ENCODE peak calls at places on chromosome 13, in four cellular contexts. One of them, this sample, is unnamed.

GRCh38 chr13:51243832-51244231 is 21.6 kb downstream of the FAM124A start:
- DNase-seq in sigmoid colon: no peak
- DNase-seq in HepG2: no peak
- DNase-seq in transverse colon: no peak
- DNase-seq in this sample: no peak

GRCh38 chr13:51821666-51822065 is 17.7 kb upstream of the DHRS12 start:
- DNase-seq in HepG2: no peak
- DNase-seq in transverse colon: no peak
- DNase-seq in sigmoid colon: peak; percentile 29
- DNase-seq in this sample: no peak

GRCh38 chr13:113059891-113060290 is 45.7 kb upstream of the F7 start:
- DNase-seq in HepG2: no peak
- DNase-seq in transverse colon: no peak
- DNase-seq in sigmoid colon: no peak
- DNase-seq in this sample: no peak

GRCh38 chr13:72489751-72490150 is 237.7 kb downstream of the MZT1 start:
- DNase-seq in HepG2: no peak
- DNase-seq in sigmoid colon: no peak
- DNase-seq in transverse colon: no peak
- DNase-seq in this sample: no peak

GRCh38 chr13:78194904-78195639 is 276.4 kb upstream of the EDNRB start:
- DNase-seq in HepG2: no peak
- DNase-seq in transverse colon: no peak
- DNase-seq in sigmoid colon: no peak
- DNase-seq in this sample: no peak

GRCh38 chr13:23771966-23772365 is 117.2 kb downstream of the MIPEP start:
- DNase-seq in transverse colon: no peak
- DNase-seq in sigmoid colon: no peak
- DNase-seq in HepG2: no peak
- DNase-seq in this sample: no peak

GRCh38 chr13:79528759-79529191 is 47.8 kb downstream of the NDFIP2 start:
- DNase-seq in HepG2: no peak
- DNase-seq in transverse colon: no peak
- DNase-seq in sigmoid colon: no peak
- DNase-seq in this sample: no peak

GRCh38 chr13:95185851-95186250 is 115.4 kb downstream of the ABCC4 start:
- DNase-seq in transverse colon: no peak
- DNase-seq in HepG2: no peak
- DNase-seq in sigmoid colon: no peak
- DNase-seq in this sample: no peak

GRCh38 chr13:34037636-34038325 is 219.8 kb downstream of the RFC3 start:
- DNase-seq in HepG2: no peak
- DNase-seq in sigmoid colon: no peak
- DNase-seq in transverse colon: no peak
- DNase-seq in this sample: no peak

GRCh38 chr13:50483416-50483815 is 360.1 kb downstream of the DLEU7 start:
- DNase-seq in sigmoid colon: no peak
- DNase-seq in transverse colon: no peak
- DNase-seq in HepG2: no peak
- DNase-seq in this sample: no peak

GRCh38 chr13:25180795-25181537 is 8.9 kb upstream of the AMER2 start:
- DNase-seq in transverse colon: no peak
- DNase-seq in HepG2: no peak
- DNase-seq in sigmoid colon: no peak
- DNase-seq in this sample: no peak

GRCh38 chr13:43785166-43785680 is 1.5 kb downstream of the ENOX1 start:
- DNase-seq in sigmoid colon: no peak
- DNase-seq in HepG2: no peak
- DNase-seq in transverse colon: no peak
- DNase-seq in this sample: no peak

GRCh38 chr13:42333613-42334328 is 61.8 kb downstream of the AKAP11 start:
- DNase-seq in HepG2: peak; percentile 16
- DNase-seq in sigmoid colon: no peak
- DNase-seq in transverse colon: no peak
- DNase-seq in this sample: no peak

GRCh38 chr13:100916943-100917342 is 242.3 kb upstream of the TMTC4 start:
- DNase-seq in sigmoid colon: no peak
- DNase-seq in transverse colon: no peak
- DNase-seq in HepG2: no peak
- DNase-seq in this sample: no peak

GRCh38 chr13:24511019-24511823 is 1.4 kb downstream of the PARP4 start:
- DNase-seq in transverse colon: peak; percentile 56
- DNase-seq in sigmoid colon: no peak
- DNase-seq in HepG2: peak; percentile 26
- DNase-seq in this sample: no peak

DNA sequence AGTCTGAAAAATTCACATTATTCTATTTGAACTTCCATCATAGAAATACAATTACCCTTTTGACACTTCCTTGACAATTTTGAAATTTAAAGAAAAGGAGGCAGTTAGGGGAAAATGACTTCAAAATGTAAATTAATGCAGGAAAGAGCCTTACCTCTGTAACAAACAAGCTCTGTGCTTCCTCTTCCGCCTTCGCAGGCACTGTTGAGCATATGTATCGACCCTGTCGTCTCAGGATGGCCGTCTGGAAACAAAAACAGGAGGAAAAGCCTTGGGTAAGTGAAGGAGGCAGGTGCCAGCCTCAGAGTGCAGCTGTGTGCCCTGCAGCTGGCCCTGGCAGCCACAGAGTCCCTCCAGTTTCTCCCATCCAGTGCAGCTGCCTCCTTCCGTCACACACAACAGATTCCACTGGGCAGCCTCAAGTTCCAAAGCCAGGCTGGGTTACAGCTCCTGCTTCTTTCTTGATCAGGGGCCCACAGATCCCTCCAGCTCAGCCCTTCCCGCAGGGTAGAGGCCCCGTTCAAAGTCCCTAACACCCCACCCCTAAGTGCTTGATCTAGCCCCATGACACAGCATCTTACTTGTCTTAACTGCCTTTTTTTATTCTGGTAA is 47.7 kb downstream of the DOCK9 start:
- DNase-seq in sigmoid colon: no peak
- DNase-seq in transverse colon: no peak
- DNase-seq in HepG2: no peak
- DNase-seq in this sample: no peak
- H3K4me3 ChIP-seq in sigmoid colon: no peak overlapping the region
- H3K4me3 ChIP-seq in transverse colon: no peak overlapping the region
- H3K4me3 ChIP-seq in HepG2: no peak overlapping the region
- H3K4me3 ChIP-seq in this sample: no peak overlapping the region

GRCh38 chr13:110306960-110307696 is at the start of the genes COL4A1 and COL4A2:
- DNase-seq in transverse colon: peak; percentile 61
- DNase-seq in HepG2: no peak
- DNase-seq in sigmoid colon: peak; percentile 95
- DNase-seq in this sample: peak; percentile 31
- TF ChIP-seq POLR2A in transverse colon: peak; percentile 69
- TF ChIP-seq POLR2A in HepG2: no peak
- TF ChIP-seq POLR2A in sigmoid colon: peak; percentile 77
- TF ChIP-seq POLR2A in this sample: peak; percentile 64

GRCh38 chr13:46553886-46554855 is 1.2 kb downstream of the LRCH1 start:
- DNase-seq in sigmoid colon: peak; percentile 86
- DNase-seq in transverse colon: peak; percentile 78
- DNase-seq in HepG2: peak; percentile 86
- DNase-seq in this sample: peak; percentile 68
- TF ChIP-seq POLR2AphosphoS5 in sigmoid colon: peak; percentile 70
- TF ChIP-seq POLR2AphosphoS5 in transverse colon: peak; percentile 58
- TF ChIP-seq POLR2AphosphoS5 in HepG2: peak; percentile 52
- TF ChIP-seq POLR2AphosphoS5 in this sample: peak; percentile 75

GRCh38 chr13:40758811-40759210 is 12.2 kb downstream of the MRPS31 start:
- DNase-seq in HepG2: no peak
- DNase-seq in transverse colon: no peak
- DNase-seq in sigmoid colon: no peak
- DNase-seq in this sample: no peak

GRCh38 chr13:40755082-40755755 is 15.8 kb downstream of the MRPS31 start:
- DNase-seq in HepG2: no peak
- DNase-seq in transverse colon: peak; percentile 42
- DNase-seq in sigmoid colon: no peak
- DNase-seq in this sample: no peak

GRCh38 chr13:40756042-40756441 is 14.9 kb downstream of the MRPS31 start:
- DNase-seq in transverse colon: no peak
- DNase-seq in HepG2: no peak
- DNase-seq in sigmoid colon: no peak
- DNase-seq in this sample: no peak
- H3K4me3 ChIP-seq in transverse colon: no peak overlapping the region
- H3K4me3 ChIP-seq in HepG2: no peak overlapping the region
- H3K4me3 ChIP-seq in sigmoid colon: no peak overlapping the region
- H3K4me3 ChIP-seq in this sample: no peak overlapping the region

GRCh38 chr13:99650410-99650809 is 149.1 kb downstream of the TM9SF2 start:
- DNase-seq in sigmoid colon: no peak
- DNase-seq in transverse colon: no peak
- DNase-seq in HepG2: no peak
- DNase-seq in this sample: no peak
- TF ChIP-seq POLR2A in sigmoid colon: no peak
- TF ChIP-seq POLR2A in transverse colon: no peak
- TF ChIP-seq POLR2A in HepG2: no peak
- TF ChIP-seq POLR2A in this sample: no peak

DNA sequence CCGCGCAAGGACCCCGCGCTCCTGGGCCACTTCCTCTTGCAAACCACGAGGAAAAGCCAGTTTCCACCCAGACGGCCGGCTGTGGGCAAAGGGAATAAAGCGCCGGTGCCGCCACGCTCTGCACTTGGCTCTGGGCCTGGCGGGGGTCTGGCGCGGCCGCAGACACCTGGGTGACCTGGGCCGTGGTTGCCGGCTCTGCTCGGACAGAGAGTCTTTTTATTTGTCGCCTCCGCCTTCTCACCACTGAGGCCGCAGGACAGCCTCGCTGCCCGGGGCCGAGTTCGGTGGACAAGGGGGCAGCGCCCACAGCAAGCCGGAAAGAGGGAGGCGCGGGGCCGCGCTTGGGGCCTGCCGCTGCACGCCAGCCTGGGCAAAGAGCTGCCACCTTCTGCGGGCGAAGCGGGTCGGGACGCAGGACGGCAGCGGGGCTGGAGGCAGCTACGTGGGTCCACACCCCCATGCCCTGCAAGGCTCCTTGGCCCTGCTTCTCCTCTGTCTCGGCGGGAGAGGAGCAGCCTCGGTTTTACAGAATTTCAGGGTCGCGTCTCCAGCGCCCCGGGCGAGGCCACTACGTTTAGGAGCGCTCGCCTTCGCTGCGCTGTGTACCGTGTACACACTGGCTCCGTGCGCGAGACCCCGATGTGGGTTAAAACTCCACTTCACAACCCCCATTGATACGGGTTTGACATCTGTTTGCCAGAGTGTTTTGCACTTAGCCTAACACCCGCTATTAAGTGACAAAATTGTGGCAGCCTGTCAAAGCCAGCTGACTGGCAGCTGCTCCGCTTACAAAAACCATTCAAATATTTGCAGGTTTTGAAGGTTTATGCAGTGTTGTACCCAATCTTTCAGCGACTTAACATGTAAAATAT is 13.0 kb upstream of the SOX1 start:
- DNase-seq in HepG2: no peak
- DNase-seq in transverse colon: no peak
- DNase-seq in sigmoid colon: no peak
- DNase-seq in this sample: no peak
- TF ChIP-seq POLR2AphosphoS5 in HepG2: no peak
- TF ChIP-seq POLR2AphosphoS5 in transverse colon: no peak
- TF ChIP-seq POLR2AphosphoS5 in sigmoid colon: no peak
- TF ChIP-seq POLR2AphosphoS5 in this sample: no peak

GRCh38 chr13:47226516-47226915 is 329.7 kb upstream of the HTR2A start:
- DNase-seq in sigmoid colon: no peak
- DNase-seq in transverse colon: no peak
- DNase-seq in HepG2: no peak
- DNase-seq in this sample: no peak

GRCh38 chr13:47230155-47230554 is 333.3 kb upstream of the HTR2A start:
- DNase-seq in HepG2: no peak
- DNase-seq in transverse colon: no peak
- DNase-seq in sigmoid colon: no peak
- DNase-seq in this sample: no peak

GRCh38 chr13:47233734-47234133 is 336.9 kb upstream of the HTR2A start:
- DNase-seq in transverse colon: no peak
- DNase-seq in HepG2: no peak
- DNase-seq in sigmoid colon: no peak
- DNase-seq in this sample: no peak

GRCh38 chr13:47237571-47237970 is 340.7 kb upstream of the HTR2A start:
- DNase-seq in sigmoid colon: no peak
- DNase-seq in HepG2: no peak
- DNase-seq in transverse colon: no peak
- DNase-seq in this sample: no peak

GRCh38 chr13:47232516-47232915 is 335.7 kb upstream of the HTR2A start:
- DNase-seq in HepG2: no peak
- DNase-seq in sigmoid colon: no peak
- DNase-seq in transverse colon: no peak
- DNase-seq in this sample: no peak
- H3K4me3 ChIP-seq in HepG2: no peak overlapping the region
- H3K4me3 ChIP-seq in sigmoid colon: no peak overlapping the region
- H3K4me3 ChIP-seq in transverse colon: no peak overlapping the region
- H3K4me3 ChIP-seq in this sample: no peak overlapping the region

GRCh38 chr13:48244159-48244558 is 11.2 kb downstream of the ITM2B start:
- DNase-seq in transverse colon: no peak
- DNase-seq in sigmoid colon: no peak
- DNase-seq in HepG2: no peak
- DNase-seq in this sample: no peak
- TF ChIP-seq POLR2A in transverse colon: no peak
- TF ChIP-seq POLR2A in sigmoid colon: no peak
- TF ChIP-seq POLR2A in HepG2: no peak
- TF ChIP-seq POLR2A in this sample: no peak

GRCh38 chr13:99087130-99087953 is 109.5 kb upstream of the DOCK9 start:
- DNase-seq in transverse colon: peak; percentile 95
- DNase-seq in sigmoid colon: peak; percentile 95
- DNase-seq in HepG2: peak; percentile 59
- DNase-seq in this sample: peak; percentile 91
- TF ChIP-seq POLR2AphosphoS5 in transverse colon: peak; percentile 97
- TF ChIP-seq POLR2AphosphoS5 in sigmoid colon: peak; percentile 97
- TF ChIP-seq POLR2AphosphoS5 in HepG2: no peak
- TF ChIP-seq POLR2AphosphoS5 in this sample: peak; percentile 93

This sample was measured in prostate gland.